ENCODE peak calls at places on chromosome 4, in nine cellular contexts. B, R, V, X, C, T, Y, M and K are unnamed samples.

GRCh38 chr4:101122019-101122418 is 225.3 kb downstream of the PPP3CA start:
- DNase-seq in B (no peak), R (no peak), V (no peak), X (no peak), C (no peak), T (no peak), Y (no peak), M (no peak), K (no peak)

GRCh38 chr4:18844726-18845125 is 823.2 kb upstream of the LCORL start:
- DNase-seq in B (no peak), R (peak; percentile 39), V (no peak), X (peak; percentile 7), C (no peak), T (no peak), Y (peak; percentile 29), M (no peak), K (no peak)

GRCh38 chr4:152735302-152735917 is 44.1 kb downstream of the TIGD4 start:
- DNase-seq in B (no peak), R (peak; percentile 61), V (peak; percentile 50), X (no peak), C (peak; percentile 50), T (no peak), Y (peak; percentile 16), M (no peak), K (peak; percentile 40)

GRCh38 chr4:70709551-70710080 is 12.1 kb upstream of the RUFY3 start:
- DNase-seq in B (no peak), R (peak; percentile 73), V (no peak), X (no peak), C (no peak), T (no peak), Y (no peak), M (no peak), K (no peak)

GRCh38 chr4:21806991-21807390 is 141.6 kb downstream of the KCNIP4 start:
- DNase-seq in B (no peak), R (peak; percentile 10), V (no peak), X (no peak), C (no peak), T (no peak), Y (no peak), M (no peak), K (no peak)

GRCh38 chr4:38753021-38753806 is 29.6 kb downstream of the TLR10 start:
- DNase-seq in B (peak; percentile 90), R (no peak), V (peak; percentile 19), X (peak; percentile 93), C (no peak), T (peak; percentile 62), Y (peak; percentile 99), M (peak; percentile 92), K (peak; percentile 88)

GRCh38 chr4:156547439-156547838 is 424.2 kb downstream of the PDGFC start:
- DNase-seq in B (peak; percentile 79), R (peak; percentile 72), V (no peak), X (peak; percentile 88), C (no peak), T (no peak), Y (peak; percentile 91), M (no peak), K (peak; percentile 8)

GRCh38 chr4:24089831-24090531 is 200.1 kb upstream of the PPARGC1A start:
- DNase-seq in B (no peak), R (peak; percentile 1), V (no peak), X (no peak), C (no peak), T (no peak), Y (no peak), M (no peak), K (no peak)

DNA sequence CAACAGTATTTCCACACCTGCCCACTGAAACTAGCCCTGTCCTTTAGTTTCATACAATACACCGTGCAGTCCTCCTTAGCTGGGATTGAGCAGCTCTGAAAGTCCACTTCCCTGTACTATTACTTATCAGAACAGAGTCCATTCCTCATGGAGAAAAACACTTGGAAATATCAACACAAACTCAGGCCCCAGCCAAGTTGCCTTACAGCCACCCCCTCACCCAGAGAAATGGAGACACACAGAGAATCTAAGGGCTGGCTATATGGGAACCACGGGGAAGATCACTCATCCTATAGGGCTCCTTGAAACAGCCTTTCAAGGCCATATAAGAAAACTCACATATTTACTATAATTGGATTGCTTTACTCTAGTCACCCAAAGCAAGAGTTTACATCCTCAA is 1.9 kb downstream of the SCARB2 start:
- DNase-seq in B (no peak), R (no peak), V (no peak), X (no peak), C (no peak), T (no peak), Y (no peak), M (no peak), K (no peak)
- H3K4me3 ChIP-seq in B (peak overlapping the region; percentile 67), R (peak overlapping the region; percentile 90), V (peak overlapping the region; percentile 86), X (peak overlapping the region; percentile 6), C (peak overlapping the region; percentile 87), T (peak overlapping the region; percentile 68), Y (peak overlapping the region; percentile 67), M (peak overlapping the region; percentile 96), K (peak overlapping the region; percentile 74)

GRCh38 chr4:2932561-2932950 is 30.6 kb downstream of the NOP14 start:
- DNase-seq in B (no peak), R (no peak), V (no peak), X (no peak), C (no peak), T (no peak), Y (no peak), M (peak; percentile 72), K (no peak)

GRCh38 chr4:2931765-2932560 is 31.2 kb downstream of the NOP14 start:
- DNase-seq in B (no peak), R (no peak), V (no peak), X (no peak), C (no peak), T (peak; percentile 89), Y (no peak), M (peak; percentile 80), K (no peak)

GRCh38 chr4:2929469-2929868 is 33.7 kb downstream of the NOP14 start:
- DNase-seq in B (no peak), R (no peak), V (no peak), X (no peak), C (no peak), T (peak; percentile 47), Y (no peak), M (peak; percentile 61), K (no peak)

GRCh38 chr4:2930135-2930805 is 32.9 kb downstream of the NOP14 start:
- DNase-seq in B (no peak), R (no peak), V (no peak), X (no peak), C (no peak), T (peak; percentile 36), Y (no peak), M (peak; percentile 67), K (peak; percentile 31)

GRCh38 chr4:2930821-2931764 is 32.1 kb downstream of the NOP14 start:
- DNase-seq in B (no peak), R (no peak), V (no peak), X (no peak), C (no peak), T (peak; percentile 88), Y (no peak), M (peak; percentile 74), K (no peak)
- TF ChIP-seq CTCF in B (no peak), R (peak; percentile 25), V (peak; percentile 27), X (peak; percentile 5), C (no peak), T (peak; percentile 46), Y (peak; percentile 28), M (no peak), K (peak; percentile 2)

GRCh38 chr4:108034560-108034959 is 44.9 kb downstream of the HADH start:
- DNase-seq in B (no peak), R (no peak), V (no peak), X (no peak), C (no peak), T (no peak), Y (no peak), M (no peak), K (no peak)

GRCh38 chr4:108036252-108036651 is 46.6 kb downstream of the HADH start:
- DNase-seq in B (no peak), R (no peak), V (no peak), X (no peak), C (peak; percentile 98), T (no peak), Y (no peak), M (no peak), K (no peak)

GRCh38 chr4:108033348-108033747 is 43.7 kb downstream of the HADH start:
- DNase-seq in B (no peak), R (no peak), V (no peak), X (no peak), C (peak; percentile 48), T (no peak), Y (no peak), M (no peak), K (no peak)

GRCh38 chr4:108037884-108038283 is 48.2 kb downstream of the HADH start:
- DNase-seq in B (no peak), R (no peak), V (no peak), X (no peak), C (no peak), T (no peak), Y (no peak), M (no peak), K (no peak)

GRCh38 chr4:108035691-108036090 is 46.0 kb downstream of the HADH start:
- DNase-seq in B (no peak), R (no peak), V (no peak), X (no peak), C (peak; percentile 93), T (no peak), Y (no peak), M (no peak), K (no peak)
- H3K4me3 ChIP-seq in B (no peak overlapping the region), R (no peak overlapping the region), V (no peak overlapping the region), X (no peak overlapping the region), C (peak overlapping the region; percentile 29), T (no peak overlapping the region), Y (no peak overlapping the region), M (no peak overlapping the region), K (no peak overlapping the region)

GRCh38 chr4:67288964-67289363 is 256.3 kb downstream of the CENPC start:
- DNase-seq in B (no peak), R (peak; percentile 55), V (peak; percentile 34), X (no peak), C (peak; percentile 9), T (no peak), Y (no peak), M (no peak), K (peak; percentile 49)

GRCh38 chr4:67292045-67292444 is 253.3 kb downstream of the CENPC start:
- DNase-seq in B (no peak), R (peak; percentile 59), V (no peak), X (no peak), C (no peak), T (no peak), Y (no peak), M (no peak), K (no peak)

GRCh38 chr4:67292649-67293048 is 252.7 kb downstream of the CENPC start:
- DNase-seq in B (no peak), R (peak; percentile 14), V (no peak), X (no peak), C (no peak), T (no peak), Y (no peak), M (no peak), K (no peak)

GRCh38 chr4:67286724-67287123 is 258.6 kb downstream of the CENPC start:
- DNase-seq in B (no peak), R (no peak), V (no peak), X (no peak), C (no peak), T (no peak), Y (no peak), M (no peak), K (no peak)

GRCh38 chr4:67291639-67292038 is 253.7 kb downstream of the CENPC start:
- DNase-seq in B (no peak), R (peak; percentile 12), V (no peak), X (no peak), C (no peak), T (no peak), Y (no peak), M (no peak), K (no peak)
- TF ChIP-seq CTCF in B (no peak), R (no peak), V (no peak), X (no peak), C (no peak), T (no peak), Y (no peak), M (no peak), K (no peak)

GRCh38 chr4:36082817-36083216 is 161.5 kb downstream of the ARAP2 start:
- DNase-seq in B (no peak), R (no peak), V (no peak), X (no peak), C (no peak), T (no peak), Y (no peak), M (no peak), K (no peak)
- H3K4me3 ChIP-seq in B (no peak overlapping the region), R (no peak overlapping the region), V (no peak overlapping the region), X (no peak overlapping the region), C (no peak overlapping the region), T (no peak overlapping the region), Y (no peak overlapping the region), M (no peak overlapping the region), K (no peak overlapping the region)